ENCODE peak calls at places on chromosomes 3 and 15, in six cellular contexts. H, C, V, P, X and E are unnamed samples.

GRCh38 chr3:116267139-116267538 is 178.1 kb downstream of the LSAMP start:
- DNase-seq in H (no peak), C (peak; percentile 51), V (no peak), P (no peak), X (no peak), E (no peak)

GRCh38 chr15:49858076-49858475 is 237.2 kb downstream of the DTWD1 start:
- DNase-seq in H (no peak), C (peak; percentile 82), V (no peak), P (no peak), X (no peak), E (no peak)

GRCh38 chr3:187777331-187778046 is 32.2 kb upstream of the BCL6 start:
- DNase-seq in H (no peak), C (no peak), V (no peak), P (no peak), X (peak; percentile 61), E (peak; percentile 9)

GRCh38 chr3:40137586-40138295 is 171.8 kb upstream of the EIF1B start:
- DNase-seq in H (no peak), C (peak; percentile 35), V (no peak), P (no peak), X (no peak), E (peak; percentile 50)

GRCh38 chr3:184284696-184285095 is 8.9 kb downstream of the ECE2 start:
- DNase-seq in H (peak; percentile 47), C (peak; percentile 92), V (peak; percentile 69), P (peak; percentile 70), X (no peak), E (peak; percentile 65)

GRCh38 chr15:85702321-85703230 is 92.1 kb downstream of the KLHL25 start:
- DNase-seq in H (no peak), C (peak; percentile 86), V (no peak), P (no peak), X (no peak), E (peak; percentile 32)

GRCh38 chr15:75200765-75201608 is 695 bp upstream of the C15orf39 start:
- DNase-seq in H (peak; percentile 59), C (no peak), V (no peak), P (peak; percentile 28), X (peak; percentile 54), E (peak; percentile 26)

GRCh38 chr15:85743392-85744045 is 51.2 kb downstream of the KLHL25 start:
- DNase-seq in H (no peak), C (no peak), V (peak; percentile 9), P (no peak), X (no peak), E (no peak)

GRCh38 chr3:15756505-15756904 is 41.3 kb downstream of the ANKRD28 start:
- DNase-seq in H (no peak), C (no peak), V (no peak), P (no peak), X (no peak), E (no peak)

GRCh38 chr15:95620934-95621579 is 709.4 kb upstream of the NR2F2 start:
- DNase-seq in H (no peak), C (peak; percentile 73), V (no peak), P (no peak), X (no peak), E (peak; percentile 25)

GRCh38 chr3:36635731-36636130 is 128.6 kb downstream of the DCLK3 start:
- DNase-seq in H (no peak), C (no peak), V (no peak), P (no peak), X (no peak), E (peak; percentile 11)

GRCh38 chr15:28128036-28128435 is 28.9 kb upstream of the OCA2 start:
- DNase-seq in H (peak; percentile 38), C (no peak), V (peak; percentile 79), P (peak; percentile 64), X (no peak), E (no peak)

GRCh38 chr3:49937081-49937480 is 2.9 kb upstream of the RBM6 start:
- DNase-seq in H (no peak), C (no peak), V (no peak), P (no peak), X (no peak), E (no peak)

GRCh38 chr3:42014949-42015533 is 53.1 kb upstream of the ULK4 start:
- DNase-seq in H (peak; percentile 64), C (peak; percentile 65), V (peak; percentile 31), P (peak; percentile 77), X (peak; percentile 47), E (peak; percentile 5)

GRCh38 chr3:42264399-42265058 is 1.5 kb downstream of the CCK start:
- DNase-seq in H (no peak), C (peak; percentile 20), V (peak; percentile 31), P (no peak), X (no peak), E (peak; percentile 35)

GRCh38 chr3:30289324-30289723 is 317.1 kb upstream of the TGFBR2 start:
- DNase-seq in H (no peak), C (peak; percentile 31), V (no peak), P (no peak), X (no peak), E (no peak)

GRCh38 chr3:188244395-188244861 is 90.5 kb downstream of the LPP start:
- DNase-seq in H (peak; percentile 76), C (no peak), V (no peak), P (no peak), X (no peak), E (peak; percentile 76)

GRCh38 chr3:46068526-46068925 is 41.2 kb upstream of the XCR1 start:
- DNase-seq in H (no peak), C (no peak), V (no peak), P (no peak), X (no peak), E (no peak)

DNA sequence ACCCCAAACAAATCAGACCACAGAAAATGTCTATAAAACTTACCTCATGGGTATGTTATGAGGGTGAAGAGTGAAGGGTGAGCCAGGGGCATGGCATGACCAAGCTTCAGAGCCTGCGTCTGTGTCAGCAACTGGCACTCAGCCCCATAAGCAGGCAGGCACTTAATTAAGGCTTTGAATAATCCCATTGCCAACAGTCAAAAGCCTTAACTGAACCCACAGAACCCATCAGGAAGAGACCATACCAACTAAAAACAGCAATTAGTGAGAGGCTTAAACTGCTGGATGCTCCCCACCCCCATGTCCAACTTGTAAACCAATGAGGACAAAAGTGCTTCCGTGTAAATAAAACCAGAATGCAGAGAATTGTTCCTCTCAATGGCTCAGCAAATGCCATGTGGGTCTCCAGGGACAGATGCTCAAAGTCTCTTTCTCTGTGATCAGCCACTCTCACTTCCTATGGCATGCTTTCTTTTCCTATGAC is 126.0 kb downstream of the MYLK start:
- DNase-seq in H (no peak), C (peak; percentile 55), V (no peak), P (no peak), X (no peak), E (peak; percentile 43)
- H3K4me3 ChIP-seq in H (no peak overlapping the region), C (no peak overlapping the region), V (no peak overlapping the region), P (no peak overlapping the region), X (no peak overlapping the region), E (no peak overlapping the region)

DNA sequence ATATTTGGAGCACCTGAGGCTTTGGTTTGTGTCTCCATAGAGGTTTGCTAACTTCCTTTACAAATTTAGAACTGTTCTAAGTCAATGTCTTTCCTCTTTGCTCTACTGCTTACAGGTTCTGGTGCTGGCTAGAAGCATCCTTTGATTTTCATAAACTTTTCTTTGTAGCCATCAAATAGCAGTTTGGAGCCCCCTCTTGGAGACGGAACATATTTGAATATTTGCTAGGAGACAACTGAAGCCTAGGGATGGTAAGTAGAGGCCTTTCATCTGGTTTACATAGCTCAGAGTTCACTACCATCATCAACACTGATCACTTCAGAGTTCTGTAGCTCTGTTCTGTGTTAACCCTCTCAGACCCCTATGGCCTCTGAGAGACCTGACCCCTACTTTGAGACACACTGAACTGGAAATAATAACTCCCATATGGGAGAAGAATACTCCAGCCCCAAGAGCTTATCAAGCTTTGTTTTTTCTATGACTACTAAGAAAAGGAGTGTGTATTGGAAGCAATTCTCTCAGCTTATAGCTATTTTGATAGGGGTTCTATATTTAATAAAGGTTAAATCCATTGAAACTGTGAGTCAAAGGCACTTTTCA is 420.4 kb downstream of the EPHA3 start:
- DNase-seq in H (no peak), C (no peak), V (no peak), P (no peak), X (no peak), E (peak; percentile 8)
- TF ChIP-seq CTCF in H (no peak), C (no peak), V (no peak), P (no peak), X (no peak), E (peak; percentile 2)

GRCh38 chr3:13878711-13879101 is 1.2 kb downstream of the WNT7A start:
- DNase-seq in H (no peak), C (no peak), V (no peak), P (no peak), X (no peak), E (no peak)
- H3K4me3 ChIP-seq in H (no peak overlapping the region), C (no peak overlapping the region), V (peak overlapping the region; percentile 31), P (peak overlapping the region; percentile 28), X (no peak overlapping the region), E (no peak overlapping the region)

GRCh38 chr3:141280690-141281089 is 49.1 kb downstream of the PXYLP1 start:
- DNase-seq in H (no peak), C (no peak), V (no peak), P (no peak), X (no peak), E (no peak)
- TF ChIP-seq CTCF in H (no peak), C (no peak), V (no peak), P (no peak), X (no peak), E (no peak)

GRCh38 chr15:74174216-74174965 is 881 bp downstream of the ISLR start:
- DNase-seq in H (no peak), C (peak; percentile 42), V (peak; percentile 81), P (peak; percentile 57), X (no peak), E (peak; percentile 75)

GRCh38 chr15:74176262-74177208 is 3.0 kb downstream of the ISLR start:
- DNase-seq in H (no peak), C (no peak), V (no peak), P (no peak), X (no peak), E (peak; percentile 34)

GRCh38 chr15:74173545-74174215 is at the start of gene ISLR:
- DNase-seq in H (no peak), C (peak; percentile 93), V (peak; percentile 47), P (peak; percentile 53), X (no peak), E (peak; percentile 75)

GRCh38 chr15:74174966-74175270 is 1.4 kb downstream of the ISLR start:
- DNase-seq in H (no peak), C (no peak), V (no peak), P (no peak), X (no peak), E (no peak)

GRCh38 chr15:74175271-74176191 is 2.0 kb downstream of the ISLR start:
- DNase-seq in H (no peak), C (no peak), V (no peak), P (no peak), X (no peak), E (no peak)
- H3K4me3 ChIP-seq in H (no peak overlapping the region), C (no peak overlapping the region), V (no peak overlapping the region), P (peak overlapping the region; percentile 51), X (no peak overlapping the region), E (peak overlapping the region; percentile 41)